ENCODE peak calls at places on chromosomes 7 and 10, in six cellular contexts. P, Q, M, F, A and C are unnamed samples.

GRCh38 chr10:8137272-8137680 is 82.8 kb downstream of the GATA3 start:
- DNase-seq in P (no peak), Q (no peak), M (no peak), F (no peak), A (peak), C (no peak)

GRCh38 chr7:44460325-44460724 is 30.1 kb downstream of the NUDCD3 start:
- DNase-seq in P (no peak), Q (no peak), M (no peak), F (no peak), A (peak), C (no peak)

GRCh38 chr7:92612501-92612900 is 22.3 kb upstream of the FAM133B start:
- DNase-seq in P (no peak), Q (no peak), M (no peak), F (no peak), A (no peak), C (no peak)

GRCh38 chr7:148772297-148773089 is 73.8 kb downstream of the CUL1 start:
- DNase-seq in P (no peak), Q (no peak), M (no peak), F (no peak), A (no peak), C (peak)

GRCh38 chr7:41323811-41324210 is 379.1 kb downstream of the INHBA start:
- DNase-seq in P (no peak), Q (no peak), M (no peak), F (no peak), A (no peak), C (no peak)

GRCh38 chr7:20440472-20441105 is 109.9 kb downstream of the ITGB8 start:
- DNase-seq in P (no peak), Q (no peak), M (peak), F (peak), A (no peak), C (peak)

GRCh38 chr10:16679511-16679910 is 137.7 kb downstream of the RSU1 start:
- DNase-seq in P (no peak), Q (no peak), M (no peak), F (no peak), A (no peak), C (no peak)

GRCh38 chr7:137245890-137246289 is 97.6 kb downstream of the PTN start:
- DNase-seq in P (no peak), Q (no peak), M (no peak), F (no peak), A (no peak), C (peak)

GRCh38 chr10:77817541-77817940 is 109.0 kb downstream of the DLG5 start:
- DNase-seq in P (no peak), Q (no peak), M (no peak), F (no peak), A (no peak), C (no peak)

GRCh38 chr7:494906-495305 is 24.7 kb downstream of the PDGFA start:
- DNase-seq in P (no peak), Q (no peak), M (no peak), F (no peak), A (no peak), C (no peak)

GRCh38 chr7:71612892-71613291 is 480.9 kb downstream of the GALNT17 start:
- DNase-seq in P (no peak), Q (peak), M (no peak), F (no peak), A (no peak), C (no peak)

GRCh38 chr10:78551184-78552005 is 517.4 kb upstream of the ZMIZ1 start:
- DNase-seq in P (no peak), Q (no peak), M (peak), F (no peak), A (no peak), C (no peak)

GRCh38 chr7:20514364-20514763 is 101.1 kb upstream of the ABCB5 start:
- DNase-seq in P (peak), Q (peak), M (no peak), F (peak), A (no peak), C (peak)

GRCh38 chr7:39353615-39354376 is 212.4 kb upstream of the YAE1 start:
- DNase-seq in P (no peak), Q (no peak), M (peak), F (peak), A (no peak), C (peak)

GRCh38 chr7:129684777-129685176 is 73.3 kb downstream of the NRF1 start:
- DNase-seq in P (no peak), Q (no peak), M (peak), F (peak), A (no peak), C (peak)

GRCh38 chr10:514137-514671 is 175.3 kb downstream of the DIP2C start:
- DNase-seq in P (no peak), Q (no peak), M (peak), F (no peak), A (no peak), C (no peak)

GRCh38 chr10:125142946-125143345 is 17.4 kb downstream of the CTBP2 start:
- DNase-seq in P (no peak), Q (no peak), M (no peak), F (no peak), A (no peak), C (no peak)

GRCh38 chr10:95260397-95260881 is 30.4 kb downstream of the PDLIM1 start:
- DNase-seq in P (no peak), Q (no peak), M (no peak), F (peak), A (no peak), C (peak)

GRCh38 chr10:108904163-108904878 is 1019.0 kb downstream of the XPNPEP1 start:
- DNase-seq in P (no peak), Q (no peak), M (no peak), F (no peak), A (no peak), C (no peak)

GRCh38 chr7:90579181-90579688 is 16.9 kb upstream of the CDK14 start:
- DNase-seq in P (no peak), Q (no peak), M (no peak), F (no peak), A (no peak), C (peak)

GRCh38 chr10:118823256-118823907 is 68.6 kb upstream of the CACUL1 start:
- DNase-seq in P (no peak), Q (no peak), M (no peak), F (no peak), A (no peak), C (no peak)

GRCh38 chr10:116183733-116184447 is 89.1 kb downstream of the GFRA1 start:
- DNase-seq in P (no peak), Q (no peak), M (peak), F (peak), A (no peak), C (peak)

GRCh38 chr10:118798186-118798811 is 43.5 kb upstream of the CACUL1 start:
- DNase-seq in P (peak), Q (no peak), M (no peak), F (no peak), A (no peak), C (peak)

GRCh38 chr10:36677170-36677768 is 448.1 kb upstream of the ANKRD30A start:
- DNase-seq in P (no peak), Q (no peak), M (no peak), F (no peak), A (no peak), C (peak)

GRCh38 chr7:133676805-133677370 is 424.0 kb downstream of the EXOC4 start:
- DNase-seq in P (no peak), Q (no peak), M (no peak), F (no peak), A (no peak), C (peak)

DNA sequence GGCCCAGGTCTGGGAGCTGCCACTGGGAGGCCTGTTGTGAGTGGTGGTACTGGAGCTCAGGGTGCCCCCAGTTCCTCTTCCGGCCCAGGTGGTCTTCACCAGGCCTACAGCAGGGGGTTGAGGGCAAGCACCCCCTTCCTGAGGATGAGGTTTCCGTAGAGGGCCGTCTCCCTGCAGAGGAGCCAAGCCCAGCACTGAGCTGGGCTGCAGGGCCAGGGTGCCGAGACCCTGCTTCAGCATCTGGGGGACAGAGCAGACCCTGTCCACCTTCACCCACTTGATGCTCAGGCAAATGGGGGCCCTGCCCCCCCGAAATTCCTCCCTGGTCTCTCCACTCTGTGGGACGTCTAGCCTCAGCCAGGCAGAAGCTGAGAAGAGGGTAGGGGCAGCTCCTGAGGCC is 2.6 kb downstream of the FUOM start:
- DNase-seq in P (no peak), Q (no peak), M (no peak), F (no peak), A (no peak), C (no peak)
- H3K4me3 ChIP-seq in P (no peak), Q (no peak), M (no peak), F (no peak), A (no peak), C (no peak)

DNA sequence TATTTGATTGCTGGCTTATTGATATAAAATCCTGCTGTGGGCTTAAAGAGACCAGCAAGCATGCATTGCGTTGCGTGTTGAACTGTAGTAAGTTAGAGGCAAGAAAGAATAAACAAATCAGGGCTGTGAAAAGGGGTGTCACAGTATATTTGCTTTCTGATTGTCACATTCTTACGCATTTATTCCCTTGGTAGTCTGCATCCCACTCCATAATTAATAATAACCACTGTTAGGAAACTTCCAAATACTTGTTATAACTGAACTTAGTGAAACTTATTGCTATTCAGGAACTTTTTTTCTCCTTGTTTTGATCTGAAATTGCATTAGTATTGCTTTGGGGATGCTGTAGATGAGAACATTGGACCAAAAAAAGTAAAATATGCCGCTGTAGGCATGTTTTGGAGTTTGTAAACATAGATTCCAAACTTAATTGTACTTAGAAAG is 1.7 kb downstream of the PPP1R9A start:
- DNase-seq in P (no peak), Q (no peak), M (no peak), F (no peak), A (no peak), C (no peak)
- H3K4me3 ChIP-seq in P (no peak), Q (peak), M (peak), F (peak), A (no peak), C (peak)

DNA sequence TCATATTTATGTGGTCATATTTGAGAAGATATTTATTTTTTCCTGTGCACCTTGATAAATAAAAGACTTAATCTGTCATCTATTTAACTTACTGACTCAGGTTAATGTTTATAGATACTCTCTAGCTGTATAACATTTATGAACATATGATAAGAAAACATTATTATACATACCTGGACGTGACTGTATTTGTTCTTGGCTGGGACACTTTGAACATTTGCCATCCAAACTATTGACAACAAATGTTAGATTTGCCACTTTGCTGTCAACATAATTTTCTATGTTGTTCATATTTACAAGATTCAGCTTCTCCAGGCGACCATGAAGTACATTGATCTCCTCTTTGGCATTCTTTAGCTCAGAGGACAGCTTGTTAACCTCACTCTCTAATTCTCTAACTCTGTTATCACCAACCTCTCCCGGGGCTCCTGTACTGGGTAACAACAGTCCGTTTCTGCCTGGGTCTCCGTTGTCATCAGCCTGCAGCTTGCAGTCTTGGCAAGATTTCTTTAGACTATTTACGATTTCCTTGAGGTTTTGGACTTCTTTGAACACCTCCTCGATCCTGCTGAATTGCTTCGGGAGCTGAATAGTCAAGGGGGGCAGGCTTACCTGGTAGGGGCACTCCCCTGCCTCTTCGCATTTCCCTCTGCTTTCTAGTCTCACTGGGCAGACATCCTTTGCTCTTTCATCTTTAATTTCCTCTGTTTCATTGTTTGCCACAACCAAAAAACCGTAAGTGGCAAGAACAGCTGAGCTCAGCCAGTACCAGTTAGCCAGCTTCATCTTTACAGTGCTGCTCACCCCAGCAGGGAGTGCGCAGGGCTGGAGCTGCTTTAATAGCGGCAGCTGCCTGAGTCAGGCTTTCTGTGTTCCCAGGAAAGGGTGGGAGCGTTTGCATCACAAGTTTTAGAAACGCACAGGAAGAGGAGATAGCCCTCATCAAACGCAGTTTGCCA is at the start of gene FGL2:
- DNase-seq in P (peak), Q (peak), M (peak), F (peak), A (peak), C (peak)
- H3K4me3 ChIP-seq in P (peak), Q (peak), M (no peak), F (peak), A (peak), C (peak)

DNA sequence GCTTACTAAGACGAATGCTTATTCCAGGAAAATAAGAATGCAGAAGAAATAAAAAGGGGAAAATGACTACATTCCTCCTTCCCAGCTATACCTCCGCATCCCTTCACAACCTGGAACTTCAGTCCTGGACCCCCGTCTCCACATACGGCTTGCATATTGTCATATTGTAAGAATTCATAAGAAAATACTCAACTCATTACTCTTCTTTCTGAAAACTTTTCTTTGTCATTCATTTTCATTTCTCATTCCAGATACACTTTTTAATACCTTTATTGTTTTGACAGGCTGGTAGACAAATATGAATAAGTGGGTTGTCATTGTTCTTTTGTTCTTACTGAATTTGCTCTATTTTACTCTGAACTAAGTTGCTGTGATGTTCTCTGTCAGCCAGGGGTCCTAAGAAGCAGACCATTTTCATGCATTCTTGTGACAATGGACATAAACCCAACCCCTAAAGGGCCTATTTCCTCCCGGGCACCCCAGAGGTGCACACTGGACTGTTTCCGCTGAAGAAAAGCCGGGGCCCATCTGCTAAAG is 23.3 kb upstream of the SFTPA2 start:
- DNase-seq in P (no peak), Q (no peak), M (no peak), F (no peak), A (no peak), C (no peak)
- H3K4me3 ChIP-seq in P (no peak), Q (no peak), M (no peak), F (no peak), A (no peak), C (no peak)